ENCODE peak calls at places on chromosomes 3 and 15, in seven cellular contexts. One of them, this sample, is unnamed.

GRCh38 chr15:59691194-59691805 is 2.2 kb upstream of the BNIP2 start:
- DNase-seq in GOT3: no peak
- DNase-seq in kidney tubule cell: peak; percentile 49
- DNase-seq in activated CD4-positive, alpha-beta T cell treated with anti-CD3 and anti-CD28 coated beads, Interleukin-2, amount 50 U/mL, for 24 hours: peak; percentile 26
- DNase-seq in effector CD8-positive, alpha-beta T cell: peak; percentile 13
- DNase-seq in activated gamma-delta T cell treated with anti-CD3 and anti-CD28 coated beads, Interleukin-2, amount 50 U/mL, for 16 hours: peak; percentile 25
- DNase-seq in T-helper 1 cell: no peak
- DNase-seq in this sample: peak; percentile 44

GRCh38 chr3:188323067-188323842 is 169.3 kb downstream of the LPP start:
- DNase-seq in GOT3: no peak
- DNase-seq in kidney tubule cell: peak; percentile 80
- DNase-seq in activated CD4-positive, alpha-beta T cell treated with anti-CD3 and anti-CD28 coated beads, Interleukin-2, amount 50 U/mL, for 24 hours: peak; percentile 57
- DNase-seq in effector CD8-positive, alpha-beta T cell: no peak
- DNase-seq in activated gamma-delta T cell treated with anti-CD3 and anti-CD28 coated beads, Interleukin-2, amount 50 U/mL, for 16 hours: peak; percentile 25
- DNase-seq in T-helper 1 cell: no peak
- DNase-seq in this sample: no peak

GRCh38 chr3:16697437-16698258 is 92.4 kb upstream of the DAZL start:
- DNase-seq in GOT3: no peak
- DNase-seq in kidney tubule cell: no peak
- DNase-seq in activated CD4-positive, alpha-beta T cell treated with anti-CD3 and anti-CD28 coated beads, Interleukin-2, amount 50 U/mL, for 24 hours: no peak
- DNase-seq in effector CD8-positive, alpha-beta T cell: no peak
- DNase-seq in activated gamma-delta T cell treated with anti-CD3 and anti-CD28 coated beads, Interleukin-2, amount 50 U/mL, for 16 hours: no peak
- DNase-seq in T-helper 1 cell: no peak
- DNase-seq in this sample: no peak

GRCh38 chr3:37779289-37780152 is 82.2 kb upstream of the CTDSPL start:
- DNase-seq in GOT3: no peak
- DNase-seq in kidney tubule cell: peak; percentile 80
- DNase-seq in activated CD4-positive, alpha-beta T cell treated with anti-CD3 and anti-CD28 coated beads, Interleukin-2, amount 50 U/mL, for 24 hours: peak; percentile 9
- DNase-seq in effector CD8-positive, alpha-beta T cell: no peak
- DNase-seq in activated gamma-delta T cell treated with anti-CD3 and anti-CD28 coated beads, Interleukin-2, amount 50 U/mL, for 16 hours: no peak
- DNase-seq in T-helper 1 cell: no peak
- DNase-seq in this sample: peak; percentile 43

GRCh38 chr3:129417354-129417753 is 11.1 kb downstream of the EFCAB12 start:
- DNase-seq in GOT3: no peak
- DNase-seq in kidney tubule cell: peak; percentile 36
- DNase-seq in activated CD4-positive, alpha-beta T cell treated with anti-CD3 and anti-CD28 coated beads, Interleukin-2, amount 50 U/mL, for 24 hours: no peak
- DNase-seq in effector CD8-positive, alpha-beta T cell: no peak
- DNase-seq in activated gamma-delta T cell treated with anti-CD3 and anti-CD28 coated beads, Interleukin-2, amount 50 U/mL, for 16 hours: no peak
- DNase-seq in T-helper 1 cell: no peak
- DNase-seq in this sample: no peak

GRCh38 chr3:124907957-124908356 is 20.8 kb upstream of the ITGB5 start:
- DNase-seq in GOT3: no peak
- DNase-seq in kidney tubule cell: no peak
- DNase-seq in activated CD4-positive, alpha-beta T cell treated with anti-CD3 and anti-CD28 coated beads, Interleukin-2, amount 50 U/mL, for 24 hours: no peak
- DNase-seq in effector CD8-positive, alpha-beta T cell: no peak
- DNase-seq in activated gamma-delta T cell treated with anti-CD3 and anti-CD28 coated beads, Interleukin-2, amount 50 U/mL, for 16 hours: no peak
- DNase-seq in T-helper 1 cell: no peak
- DNase-seq in this sample: no peak

GRCh38 chr3:40557558-40558161 is 32.9 kb downstream of the ZNF621 start:
- DNase-seq in GOT3: no peak
- DNase-seq in kidney tubule cell: peak; percentile 62
- DNase-seq in activated CD4-positive, alpha-beta T cell treated with anti-CD3 and anti-CD28 coated beads, Interleukin-2, amount 50 U/mL, for 24 hours: no peak
- DNase-seq in effector CD8-positive, alpha-beta T cell: no peak
- DNase-seq in activated gamma-delta T cell treated with anti-CD3 and anti-CD28 coated beads, Interleukin-2, amount 50 U/mL, for 16 hours: no peak
- DNase-seq in T-helper 1 cell: no peak
- DNase-seq in this sample: no peak

GRCh38 chr3:189167027-189167766 is 4.6 kb upstream of the TPRG1 start:
- DNase-seq in GOT3: no peak
- DNase-seq in kidney tubule cell: peak; percentile 75
- DNase-seq in activated CD4-positive, alpha-beta T cell treated with anti-CD3 and anti-CD28 coated beads, Interleukin-2, amount 50 U/mL, for 24 hours: no peak
- DNase-seq in effector CD8-positive, alpha-beta T cell: no peak
- DNase-seq in activated gamma-delta T cell treated with anti-CD3 and anti-CD28 coated beads, Interleukin-2, amount 50 U/mL, for 16 hours: no peak
- DNase-seq in T-helper 1 cell: no peak
- DNase-seq in this sample: no peak

GRCh38 chr15:101060576-101061551 is 141.7 kb downstream of the LRRK1 start:
- DNase-seq in GOT3: no peak
- DNase-seq in kidney tubule cell: no peak
- DNase-seq in activated CD4-positive, alpha-beta T cell treated with anti-CD3 and anti-CD28 coated beads, Interleukin-2, amount 50 U/mL, for 24 hours: no peak
- DNase-seq in effector CD8-positive, alpha-beta T cell: no peak
- DNase-seq in activated gamma-delta T cell treated with anti-CD3 and anti-CD28 coated beads, Interleukin-2, amount 50 U/mL, for 16 hours: no peak
- DNase-seq in T-helper 1 cell: no peak
- DNase-seq in this sample: no peak

GRCh38 chr15:35427091-35427490 is 118.9 kb downstream of the DPH6 start:
- DNase-seq in GOT3: no peak
- DNase-seq in kidney tubule cell: peak; percentile 81
- DNase-seq in activated CD4-positive, alpha-beta T cell treated with anti-CD3 and anti-CD28 coated beads, Interleukin-2, amount 50 U/mL, for 24 hours: no peak
- DNase-seq in effector CD8-positive, alpha-beta T cell: no peak
- DNase-seq in activated gamma-delta T cell treated with anti-CD3 and anti-CD28 coated beads, Interleukin-2, amount 50 U/mL, for 16 hours: no peak
- DNase-seq in T-helper 1 cell: no peak
- DNase-seq in this sample: no peak

GRCh38 chr15:78695849-78696248 is 54.8 kb upstream of the CHRNB4 start:
- DNase-seq in GOT3: no peak
- DNase-seq in kidney tubule cell: no peak
- DNase-seq in activated CD4-positive, alpha-beta T cell treated with anti-CD3 and anti-CD28 coated beads, Interleukin-2, amount 50 U/mL, for 24 hours: no peak
- DNase-seq in effector CD8-positive, alpha-beta T cell: no peak
- DNase-seq in activated gamma-delta T cell treated with anti-CD3 and anti-CD28 coated beads, Interleukin-2, amount 50 U/mL, for 16 hours: no peak
- DNase-seq in T-helper 1 cell: no peak
- DNase-seq in this sample: no peak

GRCh38 chr15:44068346-44068745 is 126.7 kb downstream of the FRMD5 start:
- DNase-seq in GOT3: no peak
- DNase-seq in kidney tubule cell: no peak
- DNase-seq in activated CD4-positive, alpha-beta T cell treated with anti-CD3 and anti-CD28 coated beads, Interleukin-2, amount 50 U/mL, for 24 hours: no peak
- DNase-seq in effector CD8-positive, alpha-beta T cell: no peak
- DNase-seq in activated gamma-delta T cell treated with anti-CD3 and anti-CD28 coated beads, Interleukin-2, amount 50 U/mL, for 16 hours: no peak
- DNase-seq in T-helper 1 cell: no peak
- DNase-seq in this sample: no peak

GRCh38 chr3:1571736-1572135 is 478.9 kb downstream of the CNTN6 start:
- DNase-seq in GOT3: no peak
- DNase-seq in kidney tubule cell: no peak
- DNase-seq in activated CD4-positive, alpha-beta T cell treated with anti-CD3 and anti-CD28 coated beads, Interleukin-2, amount 50 U/mL, for 24 hours: no peak
- DNase-seq in effector CD8-positive, alpha-beta T cell: no peak
- DNase-seq in activated gamma-delta T cell treated with anti-CD3 and anti-CD28 coated beads, Interleukin-2, amount 50 U/mL, for 16 hours: no peak
- DNase-seq in T-helper 1 cell: no peak
- DNase-seq in this sample: no peak

GRCh38 chr3:159028706-159029105 is 226.9 kb downstream of the MFSD1 start:
- DNase-seq in GOT3: no peak
- DNase-seq in kidney tubule cell: peak; percentile 4
- DNase-seq in activated CD4-positive, alpha-beta T cell treated with anti-CD3 and anti-CD28 coated beads, Interleukin-2, amount 50 U/mL, for 24 hours: no peak
- DNase-seq in effector CD8-positive, alpha-beta T cell: no peak
- DNase-seq in activated gamma-delta T cell treated with anti-CD3 and anti-CD28 coated beads, Interleukin-2, amount 50 U/mL, for 16 hours: no peak
- DNase-seq in T-helper 1 cell: no peak
- DNase-seq in this sample: no peak

GRCh38 chr3:182308328-182308727 is 485.0 kb upstream of the ATP11B start:
- DNase-seq in GOT3: no peak
- DNase-seq in kidney tubule cell: no peak
- DNase-seq in activated CD4-positive, alpha-beta T cell treated with anti-CD3 and anti-CD28 coated beads, Interleukin-2, amount 50 U/mL, for 24 hours: no peak
- DNase-seq in effector CD8-positive, alpha-beta T cell: no peak
- DNase-seq in activated gamma-delta T cell treated with anti-CD3 and anti-CD28 coated beads, Interleukin-2, amount 50 U/mL, for 16 hours: no peak
- DNase-seq in T-helper 1 cell: no peak
- DNase-seq in this sample: no peak

GRCh38 chr15:38886315-38887163 is 321.9 kb upstream of the RASGRP1 start:
- DNase-seq in GOT3: no peak
- DNase-seq in kidney tubule cell: peak; percentile 57
- DNase-seq in activated CD4-positive, alpha-beta T cell treated with anti-CD3 and anti-CD28 coated beads, Interleukin-2, amount 50 U/mL, for 24 hours: no peak
- DNase-seq in effector CD8-positive, alpha-beta T cell: no peak
- DNase-seq in activated gamma-delta T cell treated with anti-CD3 and anti-CD28 coated beads, Interleukin-2, amount 50 U/mL, for 16 hours: no peak
- DNase-seq in T-helper 1 cell: no peak
- DNase-seq in this sample: no peak

GRCh38 chr3:126435456-126436315 is 40.0 kb downstream of the ZXDC start:
- DNase-seq in GOT3: no peak
- DNase-seq in kidney tubule cell: no peak
- DNase-seq in activated CD4-positive, alpha-beta T cell treated with anti-CD3 and anti-CD28 coated beads, Interleukin-2, amount 50 U/mL, for 24 hours: no peak
- DNase-seq in effector CD8-positive, alpha-beta T cell: no peak
- DNase-seq in activated gamma-delta T cell treated with anti-CD3 and anti-CD28 coated beads, Interleukin-2, amount 50 U/mL, for 16 hours: no peak
- DNase-seq in T-helper 1 cell: no peak
- DNase-seq in this sample: no peak

GRCh38 chr15:92683511-92683834 is 27.9 kb upstream of the FAM174B start:
- DNase-seq in GOT3: no peak
- DNase-seq in kidney tubule cell: no peak
- DNase-seq in activated CD4-positive, alpha-beta T cell treated with anti-CD3 and anti-CD28 coated beads, Interleukin-2, amount 50 U/mL, for 24 hours: no peak
- DNase-seq in effector CD8-positive, alpha-beta T cell: no peak
- DNase-seq in activated gamma-delta T cell treated with anti-CD3 and anti-CD28 coated beads, Interleukin-2, amount 50 U/mL, for 16 hours: no peak
- DNase-seq in T-helper 1 cell: no peak
- DNase-seq in this sample: peak; percentile 77

GRCh38 chr3:56467108-56467507 is 1.2 kb downstream of the ERC2 start:
- DNase-seq in GOT3: no peak
- DNase-seq in kidney tubule cell: peak; percentile 95
- DNase-seq in activated CD4-positive, alpha-beta T cell treated with anti-CD3 and anti-CD28 coated beads, Interleukin-2, amount 50 U/mL, for 24 hours: peak; percentile 13
- DNase-seq in effector CD8-positive, alpha-beta T cell: no peak
- DNase-seq in activated gamma-delta T cell treated with anti-CD3 and anti-CD28 coated beads, Interleukin-2, amount 50 U/mL, for 16 hours: no peak
- DNase-seq in T-helper 1 cell: no peak
- DNase-seq in this sample: peak; percentile 92

GRCh38 chr3:41175365-41175764 is 23.9 kb upstream of the CTNNB1 start:
- DNase-seq in GOT3: no peak
- DNase-seq in kidney tubule cell: no peak
- DNase-seq in activated CD4-positive, alpha-beta T cell treated with anti-CD3 and anti-CD28 coated beads, Interleukin-2, amount 50 U/mL, for 24 hours: no peak
- DNase-seq in effector CD8-positive, alpha-beta T cell: no peak
- DNase-seq in activated gamma-delta T cell treated with anti-CD3 and anti-CD28 coated beads, Interleukin-2, amount 50 U/mL, for 16 hours: no peak
- DNase-seq in T-helper 1 cell: no peak
- DNase-seq in this sample: no peak